ENCODE peak calls at places on chromosomes 2 and 18, in eight cellular contexts. X is GDM1; H is anterior cingulate cortex; A is fibroblast of mammary gland; L is stimulated activated CD4-positive, alpha-beta T cell treated with anti-CD3 and anti-CD28 coated beads, Interleukin-2, amount 100 ng/mL, for 24 hours; Q is EH; J is glutamatergic neuron; F is HTR-8/SVneo. W is an unnamed sample.

GRCh38 chr2:10137053-10137843 is 14.7 kb downstream of the RRM2 start:
- DNase-seq in X (no peak), H (no peak), A (no peak), L (no peak), Q (no peak), J (no peak), F (no peak), W (no peak)

GRCh38 chr2:147520817-147521216 is 324.0 kb upstream of the ACVR2A start:
- DNase-seq in X (no peak), H (no peak), A (no peak), L (no peak), Q (no peak), J (no peak), F (no peak), W (no peak)

GRCh38 chr2:148935791-148936190 is 60.8 kb downstream of the KIF5C start:
- DNase-seq in X (no peak), H (no peak), A (no peak), L (no peak), Q (peak), J (no peak), F (no peak), W (no peak)

GRCh38 chr2:238370482-238371372 is 50.4 kb downstream of the TRAF3IP1 start:
- DNase-seq in X (peak), H (no peak), A (peak), L (peak), Q (peak), J (peak), F (peak), W (peak)

GRCh38 chr2:179671314-179671713 is 190.1 kb downstream of the ZNF385B start:
- DNase-seq in X (no peak), H (no peak), A (peak), L (no peak), Q (peak), J (no peak), F (no peak), W (no peak)

GRCh38 chr18:27049945-27050344 is 135.2 kb downstream of the CHST9 start:
- DNase-seq in X (no peak), H (no peak), A (no peak), L (no peak), Q (no peak), J (no peak), F (no peak), W (no peak)

GRCh38 chr2:61855178-61855523 is 1.3 kb upstream of the FAM161A start:
- DNase-seq in X (no peak), H (peak), A (peak), L (no peak), Q (no peak), J (peak), F (no peak), W (no peak)

GRCh38 chr2:72148975-72149555 is 1.4 kb upstream of the CYP26B1 start:
- DNase-seq in X (no peak), H (no peak), A (peak), L (no peak), Q (peak), J (peak), F (no peak), W (peak)

GRCh38 chr2:45184606-45185005 is 175.4 kb upstream of the SIX2 start:
- DNase-seq in X (no peak), H (no peak), A (peak), L (no peak), Q (peak), J (no peak), F (peak), W (peak)

GRCh38 chr2:217282531-217282930 is 422.7 kb upstream of the TNP1 start:
- DNase-seq in X (no peak), H (no peak), A (peak), L (no peak), Q (peak), J (no peak), F (no peak), W (no peak)

GRCh38 chr18:68152770-68153169 is 562.1 kb downstream of the TMX3 start:
- DNase-seq in X (peak), H (no peak), A (no peak), L (no peak), Q (no peak), J (peak), F (no peak), W (no peak)

GRCh38 chr2:213846856-213847255 is 562.6 kb downstream of the SPAG16 start:
- DNase-seq in X (no peak), H (no peak), A (peak), L (no peak), Q (peak), J (no peak), F (no peak), W (no peak)

GRCh38 chr2:189819297-189819704 is 35.1 kb downstream of the PMS1 start:
- DNase-seq in X (no peak), H (no peak), A (peak), L (no peak), Q (peak), J (no peak), F (no peak), W (peak)

GRCh38 chr2:239267411-239267941 is 133.3 kb downstream of the HDAC4 start:
- DNase-seq in X (peak), H (no peak), A (peak), L (peak), Q (peak), J (peak), F (no peak), W (no peak)

W was measured in hepatic stellate cell.